ENCODE peak calls at places on chromosomes 3 and 15, in four cellular contexts. S is HepG2, Q is K562, R is H1. G is an unnamed sample.
A peak's percentile ranks its signal among the peaks of the same experiment; 100 is the strongest.

GRCh38 chr15:98684995-98685525 is 36.7 kb downstream of the IGF1R start:
- DNase-seq in S (no peak), Q (no peak), R (no peak), G (no peak)

GRCh38 chr3:172128852-172129251 is 89.5 kb downstream of the FNDC3B start:
- DNase-seq in S (no peak), Q (no peak), R (no peak), G (no peak)

GRCh38 chr15:82807920-82808633 is 1.4 kb upstream of the WHAMM start:
- DNase-seq in S (no peak), Q (no peak), R (no peak), G (no peak)

GRCh38 chr3:37347941-37348340 is 173.6 kb upstream of the LRRFIP2 start:
- DNase-seq in S (no peak), Q (no peak), R (no peak), G (no peak)

GRCh38 chr3:57961177-57961827 is 46.9 kb upstream of the FLNB start:
- DNase-seq in S (peak; percentile 94), Q (no peak), R (no peak), G (no peak)

GRCh38 chr3:154095832-154096421 is 25.3 kb upstream of the ARHGEF26 start:
- DNase-seq in S (peak; percentile 12), Q (no peak), R (no peak), G (peak; percentile 42)

GRCh38 chr15:29048011-29048410 is 162.2 kb downstream of the APBA2 start:
- DNase-seq in S (no peak), Q (no peak), R (no peak), G (no peak)

GRCh38 chr15:45126535-45127158 is 3.0 kb downstream of the DUOXA1 start:
- DNase-seq in S (peak; percentile 25), Q (peak; percentile 39), R (no peak), G (no peak)

GRCh38 chr15:59736181-59736580 is 47.1 kb upstream of the BNIP2 start:
- DNase-seq in S (no peak), Q (no peak), R (no peak), G (no peak)

GRCh38 chr15:52225230-52225629 is 34.0 kb upstream of the GNB5 start:
- DNase-seq in S (no peak), Q (no peak), R (no peak), G (no peak)

GRCh38 chr15:45611305-45611704 is 23.5 kb upstream of the SQOR start:
- DNase-seq in S (peak; percentile 12), Q (peak; percentile 24), R (no peak), G (peak; percentile 29)

GRCh38 chr15:34987182-34987488 is 952 bp downstream of the ZNF770 start:
- DNase-seq in S (no peak), Q (peak; percentile 55), R (no peak), G (no peak)

GRCh38 chr3:2468816-2469215 is 370.1 kb downstream of the CNTN4 start:
- DNase-seq in S (no peak), Q (no peak), R (no peak), G (no peak)

GRCh38 chr3:72310028-72310987 is 525.4 kb upstream of the PROK2 start:
- DNase-seq in S (peak; percentile 16), Q (peak; percentile 30), R (no peak), G (no peak)

GRCh38 chr15:96345560-96346389 is 15.3 kb downstream of the NR2F2 start:
- DNase-seq in S (peak; percentile 47), Q (no peak), R (peak; percentile 73), G (peak; percentile 94)

GRCh38 chr15:55279746-55280351 is 9.8 kb downstream of the RAB27A start:
- DNase-seq in S (peak; percentile 62), Q (peak; percentile 70), R (no peak), G (peak; percentile 23)

GRCh38 chr3:60553144-60553543 is 698.1 kb downstream of the FHIT start:
- DNase-seq in S (no peak), Q (no peak), R (no peak), G (no peak)

GRCh38 chr15:89971592-89971997 is 29.5 kb upstream of the ZNF710 start:
- DNase-seq in S (peak; percentile 62), Q (peak; percentile 75), R (peak; percentile 90), G (peak; percentile 87)

GRCh38 chr3:63912768-63913588 is 795 bp upstream of the SCAANT1 start:
- DNase-seq in S (peak; percentile 21), Q (peak; percentile 42), R (peak; percentile 79), G (peak; percentile 80)

GRCh38 chr3:43872901-43873300 is 182.2 kb downstream of the ABHD5 start:
- DNase-seq in S (no peak), Q (peak; percentile 33), R (peak; percentile 45), G (peak; percentile 85)

GRCh38 chr3:127493924-127494646 is 96.4 kb downstream of the TPRA1 start:
- DNase-seq in S (no peak), Q (no peak), R (no peak), G (no peak)

GRCh38 chr3:177421176-177421782 is 224.0 kb upstream of the TBL1XR1 start:
- DNase-seq in S (no peak), Q (no peak), R (no peak), G (no peak)

GRCh38 chr15:98954411-98954810 is 53.2 kb downstream of the PGPEP1L start:
- DNase-seq in S (no peak), Q (no peak), R (no peak), G (no peak)

GRCh38 chr15:41180206-41180789 is 50.3 kb downstream of the EXD1 start:
- DNase-seq in S (no peak), Q (no peak), R (no peak), G (no peak)

GRCh38 chr15:95996494-95996893 is 334.0 kb upstream of the NR2F2 start:
- DNase-seq in S (no peak), Q (no peak), R (no peak), G (no peak)

GRCh38 chr3:40920041-40920440 is 279.3 kb upstream of the CTNNB1 start:
- DNase-seq in S (no peak), Q (no peak), R (no peak), G (no peak)

GRCh38 chr15:100780208-100780800 is 99.3 kb upstream of the ALDH1A3 start:
- DNase-seq in S (no peak), Q (no peak), R (peak; percentile 14), G (no peak)

GRCh38 chr3:74434406-74434805 is 180.1 kb downstream of the CNTN3 start:
- DNase-seq in S (no peak), Q (no peak), R (no peak), G (no peak)

GRCh38 chr3:189714991-189715961 is 84.1 kb downstream of the TP63 start:
- DNase-seq in S (no peak), Q (no peak), R (no peak), G (no peak)

GRCh38 chr3:161358488-161358887 is 12.8 kb downstream of the SPTSSB start:
- DNase-seq in S (no peak), Q (no peak), R (no peak), G (no peak)

GRCh38 chr3:163273694-163274093 is 1777.1 kb downstream of the OTOL1 start:
- DNase-seq in S (no peak), Q (no peak), R (no peak), G (no peak)

GRCh38 chr15:84715442-84716035 is 400 bp downstream of the SEC11A start:
- DNase-seq in S (no peak), Q (peak; percentile 24), R (no peak), G (peak; percentile 45)

GRCh38 chr15:77599357-77599756 is 33.4 kb downstream of the LINGO1 start:
- DNase-seq in S (no peak), Q (no peak), R (no peak), G (no peak)

GRCh38 chr15:28943611-28944230 is 57.9 kb downstream of the APBA2 start:
- DNase-seq in S (no peak), Q (no peak), R (no peak), G (no peak)

GRCh38 chr3:197550489-197550888 is 5.3 kb downstream of the BDH1 start:
- DNase-seq in S (no peak), Q (no peak), R (no peak), G (no peak)

GRCh38 chr3:64244011-64244942 is 19.0 kb upstream of the PRICKLE2 start:
- DNase-seq in S (peak; percentile 24), Q (peak; percentile 7), R (no peak), G (peak; percentile 71)

GRCh38 chr3:97719156-97719821 is 45.3 kb upstream of the ARL6 start:
- DNase-seq in S (peak; percentile 50), Q (peak; percentile 32), R (peak; percentile 78), G (peak; percentile 8)

GRCh38 chr15:73926191-73927002 is at the start of gene LOXL1:
- DNase-seq in S (peak; percentile 23), Q (peak; percentile 48), R (peak; percentile 80), G (no peak)

GRCh38 chr3:151446002-151446340 is 14.9 kb downstream of the IGSF10 start:
- DNase-seq in S (no peak), Q (no peak), R (no peak), G (no peak)
- TF ChIP-seq RNF2 in S (no peak), Q (no peak), R (no peak), G (no peak)

GRCh38 chr3:112514527-112515128 is 15.4 kb upstream of the BTLA start:
- DNase-seq in S (no peak), Q (no peak), R (no peak), G (no peak)

GRCh38 chr3:112519424-112520001 is 20.2 kb upstream of the BTLA start:
- DNase-seq in S (peak; percentile 56), Q (peak; percentile 29), R (no peak), G (peak; percentile 50)
- TF ChIP-seq RNF2 in S (no peak), Q (no peak), R (no peak), G (no peak)

DNA sequence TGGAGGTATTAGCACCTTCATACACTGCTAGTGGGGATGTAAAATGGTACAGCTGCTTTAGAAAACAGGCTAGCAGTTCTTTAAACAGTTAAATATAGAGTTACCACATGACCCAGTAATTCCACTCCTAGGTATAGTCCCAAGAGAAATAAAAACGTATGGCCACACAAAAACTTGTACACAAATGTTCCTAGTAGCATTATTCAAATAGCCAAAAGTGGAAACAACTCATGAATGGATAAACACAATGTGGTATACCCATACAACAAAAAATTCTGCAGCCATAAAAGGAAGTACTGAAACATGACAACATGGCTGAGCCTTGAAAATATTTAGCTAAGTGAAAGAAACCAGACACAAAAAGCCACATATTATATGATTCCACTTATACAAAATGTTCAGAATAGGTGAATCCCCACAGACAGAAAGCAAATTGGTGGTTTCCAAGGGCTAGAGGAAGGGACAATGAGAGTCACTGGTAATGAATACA is 40.8 kb upstream of the KLF13 start:
- DNase-seq in S (no peak), Q (no peak), R (no peak), G (no peak)
- TF ChIP-seq RNF2 in S (no peak), Q (no peak), R (no peak), G (no peak)

GRCh38 chr3:26622634-26623408 is at the start of gene LRRC3B:
- DNase-seq in S (no peak), Q (no peak), R (peak; percentile 78), G (no peak)
- TF ChIP-seq RNF2 in S (no peak), Q (no peak), R (no peak), G (no peak)

G was measured in A549.